ENCODE peak calls at places on chromosomes 6 and 20, in ten cellular contexts. One of them, this sample, is unnamed.

GRCh38 chr6:157937318-157937717 is 44.3 kb upstream of the SYNJ2 start:
- DNase-seq in NCI-H748 treated with DMSO at 0.1 percent for 48 hours: no peak
- DNase-seq in GM23248: no peak
- DNase-seq in iPS-NIHi11: no peak
- DNase-seq in activated T-helper 1 cell treated with Interleukin-2 at 50 U/mL for 16 hours: no peak
- DNase-seq in T follicular helper cell: no peak
- DNase-seq in stimulated activated CD4-positive, alpha-beta T cell treated with anti-CD3 and anti-CD28 coated beads, Interleukin-2, amount 100 ng/mL, for 48 hours: no peak
- DNase-seq in neuronal stem cell: no peak
- DNase-seq in C1 segment of cervical spinal cord: no peak
- DNase-seq in pancreas: no peak
- DNase-seq in this sample: no peak

GRCh38 chr20:33165416-33166055 is 2.4 kb upstream of the BPIFA2 start:
- DNase-seq in NCI-H748 treated with DMSO at 0.1 percent for 48 hours: no peak
- DNase-seq in activated T-helper 1 cell treated with Interleukin-2 at 50 U/mL for 16 hours: no peak
- DNase-seq in C1 segment of cervical spinal cord: peak; percentile 9
- DNase-seq in T follicular helper cell: no peak
- DNase-seq in GM23248: no peak
- DNase-seq in stimulated activated CD4-positive, alpha-beta T cell treated with anti-CD3 and anti-CD28 coated beads, Interleukin-2, amount 100 ng/mL, for 48 hours: no peak
- DNase-seq in iPS-NIHi11: no peak
- DNase-seq in neuronal stem cell: no peak
- DNase-seq in pancreas: no peak
- DNase-seq in this sample: no peak

GRCh38 chr6:116136933-116137340 is 11.0 kb upstream of the COL10A1 start:
- DNase-seq in stimulated activated CD4-positive, alpha-beta T cell treated with anti-CD3 and anti-CD28 coated beads, Interleukin-2, amount 100 ng/mL, for 48 hours: no peak
- DNase-seq in pancreas: no peak
- DNase-seq in C1 segment of cervical spinal cord: no peak
- DNase-seq in T follicular helper cell: no peak
- DNase-seq in NCI-H748 treated with DMSO at 0.1 percent for 48 hours: no peak
- DNase-seq in iPS-NIHi11: no peak
- DNase-seq in GM23248: no peak
- DNase-seq in activated T-helper 1 cell treated with Interleukin-2 at 50 U/mL for 16 hours: no peak
- DNase-seq in neuronal stem cell: no peak
- DNase-seq in this sample: no peak

GRCh38 chr6:47822856-47823554 is 41.2 kb downstream of the OPN5 start:
- DNase-seq in iPS-NIHi11: no peak
- DNase-seq in NCI-H748 treated with DMSO at 0.1 percent for 48 hours: no peak
- DNase-seq in activated T-helper 1 cell treated with Interleukin-2 at 50 U/mL for 16 hours: no peak
- DNase-seq in stimulated activated CD4-positive, alpha-beta T cell treated with anti-CD3 and anti-CD28 coated beads, Interleukin-2, amount 100 ng/mL, for 48 hours: no peak
- DNase-seq in C1 segment of cervical spinal cord: no peak
- DNase-seq in pancreas: no peak
- DNase-seq in GM23248: no peak
- DNase-seq in neuronal stem cell: no peak
- DNase-seq in T follicular helper cell: no peak
- DNase-seq in this sample: no peak

GRCh38 chr20:3406481-3407425 is 716 bp downstream of the DNAAF9 start:
- DNase-seq in neuronal stem cell: peak; percentile 35
- DNase-seq in iPS-NIHi11: peak; percentile 58
- DNase-seq in C1 segment of cervical spinal cord: peak; percentile 67
- DNase-seq in pancreas: peak; percentile 41
- DNase-seq in GM23248: peak; percentile 87
- DNase-seq in NCI-H748 treated with DMSO at 0.1 percent for 48 hours: peak; percentile 55
- DNase-seq in stimulated activated CD4-positive, alpha-beta T cell treated with anti-CD3 and anti-CD28 coated beads, Interleukin-2, amount 100 ng/mL, for 48 hours: no peak
- DNase-seq in activated T-helper 1 cell treated with Interleukin-2 at 50 U/mL for 16 hours: no peak
- DNase-seq in T follicular helper cell: no peak
- DNase-seq in this sample: peak; percentile 65

GRCh38 chr6:116087437-116088027 is 13.1 kb upstream of the NT5DC1 start:
- DNase-seq in neuronal stem cell: no peak
- DNase-seq in GM23248: peak; percentile 73
- DNase-seq in iPS-NIHi11: no peak
- DNase-seq in activated T-helper 1 cell treated with Interleukin-2 at 50 U/mL for 16 hours: no peak
- DNase-seq in T follicular helper cell: no peak
- DNase-seq in stimulated activated CD4-positive, alpha-beta T cell treated with anti-CD3 and anti-CD28 coated beads, Interleukin-2, amount 100 ng/mL, for 48 hours: no peak
- DNase-seq in C1 segment of cervical spinal cord: no peak
- DNase-seq in pancreas: no peak
- DNase-seq in NCI-H748 treated with DMSO at 0.1 percent for 48 hours: no peak
- DNase-seq in this sample: no peak

GRCh38 chr6:117605169-117605826 is 3.0 kb upstream of the GOPC start:
- DNase-seq in T follicular helper cell: peak; percentile 25
- DNase-seq in GM23248: peak; percentile 81
- DNase-seq in NCI-H748 treated with DMSO at 0.1 percent for 48 hours: peak; percentile 72
- DNase-seq in activated T-helper 1 cell treated with Interleukin-2 at 50 U/mL for 16 hours: no peak
- DNase-seq in neuronal stem cell: peak; percentile 38
- DNase-seq in pancreas: no peak
- DNase-seq in C1 segment of cervical spinal cord: peak; percentile 52
- DNase-seq in iPS-NIHi11: peak; percentile 61
- DNase-seq in stimulated activated CD4-positive, alpha-beta T cell treated with anti-CD3 and anti-CD28 coated beads, Interleukin-2, amount 100 ng/mL, for 48 hours: peak; percentile 25
- DNase-seq in this sample: no peak

GRCh38 chr20:36439040-36439730 is 102.1 kb upstream of the MYL9 start:
- DNase-seq in iPS-NIHi11: peak; percentile 86
- DNase-seq in pancreas: peak; percentile 82
- DNase-seq in C1 segment of cervical spinal cord: peak; percentile 52
- DNase-seq in stimulated activated CD4-positive, alpha-beta T cell treated with anti-CD3 and anti-CD28 coated beads, Interleukin-2, amount 100 ng/mL, for 48 hours: peak; percentile 70
- DNase-seq in activated T-helper 1 cell treated with Interleukin-2 at 50 U/mL for 16 hours: peak; percentile 37
- DNase-seq in NCI-H748 treated with DMSO at 0.1 percent for 48 hours: peak; percentile 50
- DNase-seq in T follicular helper cell: peak; percentile 38
- DNase-seq in GM23248: peak; percentile 70
- DNase-seq in neuronal stem cell: peak; percentile 65
- DNase-seq in this sample: peak; percentile 80

GRCh38 chr6:87154641-87155271 is 609 bp upstream of the ZNF292 start:
- DNase-seq in iPS-NIHi11: peak; percentile 43
- DNase-seq in stimulated activated CD4-positive, alpha-beta T cell treated with anti-CD3 and anti-CD28 coated beads, Interleukin-2, amount 100 ng/mL, for 48 hours: no peak
- DNase-seq in NCI-H748 treated with DMSO at 0.1 percent for 48 hours: peak; percentile 82
- DNase-seq in T follicular helper cell: peak; percentile 48
- DNase-seq in GM23248: peak; percentile 90
- DNase-seq in pancreas: no peak
- DNase-seq in C1 segment of cervical spinal cord: no peak
- DNase-seq in neuronal stem cell: no peak
- DNase-seq in activated T-helper 1 cell treated with Interleukin-2 at 50 U/mL for 16 hours: peak; percentile 46
- DNase-seq in this sample: no peak

GRCh38 chr6:84411060-84411629 is 183.7 kb upstream of the CEP162 start:
- DNase-seq in GM23248: peak; percentile 94
- DNase-seq in iPS-NIHi11: no peak
- DNase-seq in stimulated activated CD4-positive, alpha-beta T cell treated with anti-CD3 and anti-CD28 coated beads, Interleukin-2, amount 100 ng/mL, for 48 hours: no peak
- DNase-seq in neuronal stem cell: no peak
- DNase-seq in activated T-helper 1 cell treated with Interleukin-2 at 50 U/mL for 16 hours: no peak
- DNase-seq in NCI-H748 treated with DMSO at 0.1 percent for 48 hours: peak; percentile 81
- DNase-seq in pancreas: no peak
- DNase-seq in C1 segment of cervical spinal cord: no peak
- DNase-seq in T follicular helper cell: no peak
- DNase-seq in this sample: no peak

GRCh38 chr20:9119776-9120175 is 50.9 kb downstream of the PLCB4 start:
- DNase-seq in C1 segment of cervical spinal cord: peak; percentile 98
- DNase-seq in T follicular helper cell: no peak
- DNase-seq in neuronal stem cell: no peak
- DNase-seq in pancreas: no peak
- DNase-seq in GM23248: no peak
- DNase-seq in stimulated activated CD4-positive, alpha-beta T cell treated with anti-CD3 and anti-CD28 coated beads, Interleukin-2, amount 100 ng/mL, for 48 hours: no peak
- DNase-seq in activated T-helper 1 cell treated with Interleukin-2 at 50 U/mL for 16 hours: no peak
- DNase-seq in iPS-NIHi11: no peak
- DNase-seq in NCI-H748 treated with DMSO at 0.1 percent for 48 hours: no peak
- DNase-seq in this sample: no peak

GRCh38 chr6:142165227-142165626 is 18.2 kb downstream of the VTA1 start:
- DNase-seq in NCI-H748 treated with DMSO at 0.1 percent for 48 hours: no peak
- DNase-seq in stimulated activated CD4-positive, alpha-beta T cell treated with anti-CD3 and anti-CD28 coated beads, Interleukin-2, amount 100 ng/mL, for 48 hours: no peak
- DNase-seq in activated T-helper 1 cell treated with Interleukin-2 at 50 U/mL for 16 hours: no peak
- DNase-seq in C1 segment of cervical spinal cord: no peak
- DNase-seq in neuronal stem cell: no peak
- DNase-seq in iPS-NIHi11: no peak
- DNase-seq in pancreas: no peak
- DNase-seq in T follicular helper cell: no peak
- DNase-seq in GM23248: no peak
- DNase-seq in this sample: no peak

GRCh38 chr20:21767739-21768223 is 62.3 kb downstream of the PAX1 start:
- DNase-seq in NCI-H748 treated with DMSO at 0.1 percent for 48 hours: no peak
- DNase-seq in T follicular helper cell: no peak
- DNase-seq in neuronal stem cell: peak; percentile 51
- DNase-seq in GM23248: no peak
- DNase-seq in C1 segment of cervical spinal cord: no peak
- DNase-seq in activated T-helper 1 cell treated with Interleukin-2 at 50 U/mL for 16 hours: no peak
- DNase-seq in pancreas: no peak
- DNase-seq in stimulated activated CD4-positive, alpha-beta T cell treated with anti-CD3 and anti-CD28 coated beads, Interleukin-2, amount 100 ng/mL, for 48 hours: peak; percentile 5
- DNase-seq in iPS-NIHi11: peak; percentile 79
- DNase-seq in this sample: peak; percentile 63

GRCh38 chr6:78530208-78530607 is 337.1 kb upstream of the IRAK1BP1 start:
- DNase-seq in iPS-NIHi11: peak; percentile 25
- DNase-seq in GM23248: no peak
- DNase-seq in NCI-H748 treated with DMSO at 0.1 percent for 48 hours: no peak
- DNase-seq in C1 segment of cervical spinal cord: no peak
- DNase-seq in stimulated activated CD4-positive, alpha-beta T cell treated with anti-CD3 and anti-CD28 coated beads, Interleukin-2, amount 100 ng/mL, for 48 hours: no peak
- DNase-seq in neuronal stem cell: peak; percentile 1
- DNase-seq in pancreas: no peak
- DNase-seq in activated T-helper 1 cell treated with Interleukin-2 at 50 U/mL for 16 hours: no peak
- DNase-seq in T follicular helper cell: no peak
- DNase-seq in this sample: no peak

GRCh38 chr6:30007132-30007764 is 53.8 kb upstream of the POLR1H start:
- DNase-seq in iPS-NIHi11: peak; percentile 46
- DNase-seq in NCI-H748 treated with DMSO at 0.1 percent for 48 hours: peak; percentile 66
- DNase-seq in C1 segment of cervical spinal cord: no peak
- DNase-seq in T follicular helper cell: no peak
- DNase-seq in pancreas: peak; percentile 88
- DNase-seq in neuronal stem cell: no peak
- DNase-seq in stimulated activated CD4-positive, alpha-beta T cell treated with anti-CD3 and anti-CD28 coated beads, Interleukin-2, amount 100 ng/mL, for 48 hours: no peak
- DNase-seq in activated T-helper 1 cell treated with Interleukin-2 at 50 U/mL for 16 hours: no peak
- DNase-seq in GM23248: no peak
- DNase-seq in this sample: peak; percentile 82

GRCh38 chr6:40809627-40810026 is 222.5 kb upstream of the LRFN2 start:
- DNase-seq in C1 segment of cervical spinal cord: no peak
- DNase-seq in T follicular helper cell: no peak
- DNase-seq in stimulated activated CD4-positive, alpha-beta T cell treated with anti-CD3 and anti-CD28 coated beads, Interleukin-2, amount 100 ng/mL, for 48 hours: no peak
- DNase-seq in NCI-H748 treated with DMSO at 0.1 percent for 48 hours: no peak
- DNase-seq in pancreas: no peak
- DNase-seq in activated T-helper 1 cell treated with Interleukin-2 at 50 U/mL for 16 hours: no peak
- DNase-seq in neuronal stem cell: no peak
- DNase-seq in iPS-NIHi11: no peak
- DNase-seq in GM23248: peak; percentile 58
- DNase-seq in this sample: no peak

GRCh38 chr6:14272111-14273085 is 154.8 kb downstream of the CD83 start:
- DNase-seq in neuronal stem cell: no peak
- DNase-seq in T follicular helper cell: no peak
- DNase-seq in C1 segment of cervical spinal cord: no peak
- DNase-seq in pancreas: no peak
- DNase-seq in stimulated activated CD4-positive, alpha-beta T cell treated with anti-CD3 and anti-CD28 coated beads, Interleukin-2, amount 100 ng/mL, for 48 hours: no peak
- DNase-seq in activated T-helper 1 cell treated with Interleukin-2 at 50 U/mL for 16 hours: no peak
- DNase-seq in NCI-H748 treated with DMSO at 0.1 percent for 48 hours: no peak
- DNase-seq in iPS-NIHi11: no peak
- DNase-seq in GM23248: peak; percentile 52
- DNase-seq in this sample: no peak

GRCh38 chr6:2940010-2940850 is 31.1 kb downstream of the SERPINB6 start:
- DNase-seq in neuronal stem cell: no peak
- DNase-seq in stimulated activated CD4-positive, alpha-beta T cell treated with anti-CD3 and anti-CD28 coated beads, Interleukin-2, amount 100 ng/mL, for 48 hours: peak; percentile 71
- DNase-seq in GM23248: no peak
- DNase-seq in C1 segment of cervical spinal cord: no peak
- DNase-seq in iPS-NIHi11: no peak
- DNase-seq in NCI-H748 treated with DMSO at 0.1 percent for 48 hours: no peak
- DNase-seq in pancreas: no peak
- DNase-seq in activated T-helper 1 cell treated with Interleukin-2 at 50 U/mL for 16 hours: peak; percentile 36
- DNase-seq in T follicular helper cell: peak; percentile 65
- DNase-seq in this sample: no peak

GRCh38 chr20:58598271-58599015 is 52.6 kb upstream of the STX16 start:
- DNase-seq in activated T-helper 1 cell treated with Interleukin-2 at 50 U/mL for 16 hours: no peak
- DNase-seq in pancreas: no peak
- DNase-seq in C1 segment of cervical spinal cord: no peak
- DNase-seq in GM23248: peak; percentile 73
- DNase-seq in neuronal stem cell: no peak
- DNase-seq in stimulated activated CD4-positive, alpha-beta T cell treated with anti-CD3 and anti-CD28 coated beads, Interleukin-2, amount 100 ng/mL, for 48 hours: no peak
- DNase-seq in T follicular helper cell: no peak
- DNase-seq in iPS-NIHi11: no peak
- DNase-seq in NCI-H748 treated with DMSO at 0.1 percent for 48 hours: no peak
- DNase-seq in this sample: no peak

GRCh38 chr6:3798211-3798909 is 46.8 kb upstream of the PXDC1 start:
- DNase-seq in pancreas: no peak
- DNase-seq in neuronal stem cell: no peak
- DNase-seq in GM23248: no peak
- DNase-seq in activated T-helper 1 cell treated with Interleukin-2 at 50 U/mL for 16 hours: no peak
- DNase-seq in iPS-NIHi11: no peak
- DNase-seq in stimulated activated CD4-positive, alpha-beta T cell treated with anti-CD3 and anti-CD28 coated beads, Interleukin-2, amount 100 ng/mL, for 48 hours: no peak
- DNase-seq in NCI-H748 treated with DMSO at 0.1 percent for 48 hours: peak; percentile 30
- DNase-seq in C1 segment of cervical spinal cord: no peak
- DNase-seq in T follicular helper cell: no peak
- DNase-seq in this sample: no peak

GRCh38 chr6:40044196-40044595 is 109.9 kb upstream of the MOCS1 start:
- DNase-seq in neuronal stem cell: no peak
- DNase-seq in stimulated activated CD4-positive, alpha-beta T cell treated with anti-CD3 and anti-CD28 coated beads, Interleukin-2, amount 100 ng/mL, for 48 hours: no peak
- DNase-seq in activated T-helper 1 cell treated with Interleukin-2 at 50 U/mL for 16 hours: no peak
- DNase-seq in iPS-NIHi11: no peak
- DNase-seq in C1 segment of cervical spinal cord: no peak
- DNase-seq in pancreas: no peak
- DNase-seq in GM23248: no peak
- DNase-seq in T follicular helper cell: no peak
- DNase-seq in NCI-H748 treated with DMSO at 0.1 percent for 48 hours: no peak
- DNase-seq in this sample: no peak

GRCh38 chr20:34544109-34544793 is 14.3 kb upstream of the MAP1LC3A start:
- DNase-seq in T follicular helper cell: no peak
- DNase-seq in neuronal stem cell: no peak
- DNase-seq in C1 segment of cervical spinal cord: peak; percentile 43
- DNase-seq in pancreas: no peak
- DNase-seq in GM23248: no peak
- DNase-seq in stimulated activated CD4-positive, alpha-beta T cell treated with anti-CD3 and anti-CD28 coated beads, Interleukin-2, amount 100 ng/mL, for 48 hours: no peak
- DNase-seq in NCI-H748 treated with DMSO at 0.1 percent for 48 hours: no peak
- DNase-seq in activated T-helper 1 cell treated with Interleukin-2 at 50 U/mL for 16 hours: no peak
- DNase-seq in iPS-NIHi11: peak; percentile 62
- DNase-seq in this sample: no peak

GRCh38 chr6:100300221-100300736 is 164.4 kb downstream of the SIM1 start:
- DNase-seq in stimulated activated CD4-positive, alpha-beta T cell treated with anti-CD3 and anti-CD28 coated beads, Interleukin-2, amount 100 ng/mL, for 48 hours: no peak
- DNase-seq in pancreas: no peak
- DNase-seq in C1 segment of cervical spinal cord: no peak
- DNase-seq in GM23248: peak; percentile 96
- DNase-seq in neuronal stem cell: no peak
- DNase-seq in T follicular helper cell: no peak
- DNase-seq in activated T-helper 1 cell treated with Interleukin-2 at 50 U/mL for 16 hours: no peak
- DNase-seq in iPS-NIHi11: no peak
- DNase-seq in NCI-H748 treated with DMSO at 0.1 percent for 48 hours: no peak
- DNase-seq in this sample: no peak

GRCh38 chr20:58408603-58409246 is 19.7 kb downstream of the VAPB start:
- DNase-seq in C1 segment of cervical spinal cord: no peak
- DNase-seq in T follicular helper cell: no peak
- DNase-seq in GM23248: no peak
- DNase-seq in pancreas: no peak
- DNase-seq in activated T-helper 1 cell treated with Interleukin-2 at 50 U/mL for 16 hours: no peak
- DNase-seq in iPS-NIHi11: no peak
- DNase-seq in neuronal stem cell: no peak
- DNase-seq in stimulated activated CD4-positive, alpha-beta T cell treated with anti-CD3 and anti-CD28 coated beads, Interleukin-2, amount 100 ng/mL, for 48 hours: no peak
- DNase-seq in NCI-H748 treated with DMSO at 0.1 percent for 48 hours: peak; percentile 1
- DNase-seq in this sample: no peak

GRCh38 chr6:15661815-15662245 is 998 bp downstream of the DTNBP1 start:
- DNase-seq in C1 segment of cervical spinal cord: no peak
- DNase-seq in GM23248: peak; percentile 20
- DNase-seq in neuronal stem cell: no peak
- DNase-seq in iPS-NIHi11: no peak
- DNase-seq in NCI-H748 treated with DMSO at 0.1 percent for 48 hours: peak; percentile 58
- DNase-seq in activated T-helper 1 cell treated with Interleukin-2 at 50 U/mL for 16 hours: no peak
- DNase-seq in stimulated activated CD4-positive, alpha-beta T cell treated with anti-CD3 and anti-CD28 coated beads, Interleukin-2, amount 100 ng/mL, for 48 hours: no peak
- DNase-seq in T follicular helper cell: no peak
- DNase-seq in pancreas: no peak
- DNase-seq in this sample: no peak

GRCh38 chr20:25470045-25470444 is 62.6 kb downstream of the GINS1 start:
- DNase-seq in pancreas: no peak
- DNase-seq in NCI-H748 treated with DMSO at 0.1 percent for 48 hours: no peak
- DNase-seq in GM23248: peak; percentile 23
- DNase-seq in C1 segment of cervical spinal cord: no peak
- DNase-seq in T follicular helper cell: peak; percentile 8
- DNase-seq in stimulated activated CD4-positive, alpha-beta T cell treated with anti-CD3 and anti-CD28 coated beads, Interleukin-2, amount 100 ng/mL, for 48 hours: peak; percentile 12
- DNase-seq in iPS-NIHi11: peak; percentile 82
- DNase-seq in activated T-helper 1 cell treated with Interleukin-2 at 50 U/mL for 16 hours: no peak
- DNase-seq in neuronal stem cell: peak; percentile 23
- DNase-seq in this sample: no peak

This sample was measured in upper lobe of right lung.